ENCODE peak calls at places on chromosomes 16 and 17, in ten cellular contexts. Z is Peyer's patch; T is mucosa of gallbladder; K is right atrium auricular region; V is neural crest cell; M is brain microvascular endothelial cell; E is activated naive CD4-positive, alpha-beta T cell; U is uterus; B is NCI-H187 treated with DMSO at 0.1 percent for 48 hours; O is HFFc6. Y is an unnamed sample.
A peak's percentile ranks its signal among the peaks of the same experiment; 100 is the strongest.

GRCh38 chr16:56336711-56337110 is 88.6 kb downstream of the AMFR start:
- DNase-seq in Z (no peak), T (no peak), K (no peak), V (no peak), M (no peak), E (no peak), U (no peak), B (no peak), O (no peak), Y (no peak)

GRCh38 chr16:16021988-16022682 is 72.7 kb downstream of the ABCC1 start:
- DNase-seq in Z (peak; percentile 92), T (peak; percentile 93), K (peak; percentile 97), V (no peak), M (peak; percentile 97), E (no peak), U (peak; percentile 99), B (no peak), O (peak; percentile 96), Y (peak; percentile 94)

GRCh38 chr16:84543931-84544776 is 39.7 kb upstream of the MEAK7 start:
- DNase-seq in Z (no peak), T (no peak), K (no peak), V (no peak), M (no peak), E (peak; percentile 24), U (peak; percentile 32), B (no peak), O (no peak), Y (no peak)

GRCh38 chr17:80427366-80428282 is 12.7 kb downstream of the ENDOV start:
- DNase-seq in Z (no peak), T (no peak), K (no peak), V (no peak), M (no peak), E (no peak), U (no peak), B (no peak), O (no peak), Y (no peak)

GRCh38 chr16:88345943-88346560 is 36.7 kb upstream of the ZNF469 start:
- DNase-seq in Z (no peak), T (no peak), K (no peak), V (no peak), M (no peak), E (no peak), U (no peak), B (no peak), O (no peak), Y (no peak)

GRCh38 chr17:43398724-43399595 is at the start of gene ARL4D:
- DNase-seq in Z (peak; percentile 96), T (peak; percentile 88), K (peak; percentile 93), V (peak; percentile 77), M (peak; percentile 64), E (peak; percentile 75), U (peak; percentile 93), B (peak; percentile 33), O (peak; percentile 40), Y (peak; percentile 94)

GRCh38 chr17:7588553-7589203 is 1.2 kb downstream of the SOX15 start:
- DNase-seq in Z (no peak), T (no peak), K (no peak), V (no peak), M (no peak), E (no peak), U (no peak), B (no peak), O (no peak), Y (no peak)

GRCh38 chr16:57273359-57273758 is 11.1 kb downstream of the PLLP start:
- DNase-seq in Z (no peak), T (no peak), K (no peak), V (no peak), M (no peak), E (no peak), U (no peak), B (no peak), O (no peak), Y (no peak)

GRCh38 chr16:55324491-55325447 is 766 bp downstream of the IRX6 start:
- DNase-seq in Z (no peak), T (no peak), K (no peak), V (no peak), M (no peak), E (no peak), U (no peak), B (no peak), O (no peak), Y (no peak)

GRCh38 chr17:2074919-2075318 is 20.0 kb downstream of the HIC1 start:
- DNase-seq in Z (no peak), T (no peak), K (no peak), V (no peak), M (no peak), E (no peak), U (peak; percentile 35), B (no peak), O (no peak), Y (no peak)

GRCh38 chr16:85086347-85087291 is 25.7 kb downstream of the CIBAR2 start:
- DNase-seq in Z (peak; percentile 90), T (peak; percentile 71), K (peak; percentile 80), V (peak; percentile 68), M (peak; percentile 54), E (peak; percentile 67), U (peak; percentile 71), B (no peak), O (peak; percentile 15), Y (peak; percentile 87)

GRCh38 chr16:67173808-67174705 is 3.7 kb downstream of the NOL3 start:
- DNase-seq in Z (peak; percentile 94), T (peak; percentile 93), K (peak; percentile 91), V (peak; percentile 65), M (peak; percentile 60), E (peak; percentile 45), U (peak; percentile 70), B (no peak), O (peak; percentile 85), Y (peak; percentile 95)

GRCh38 chr16:59773330-59773729 is 1039.2 kb upstream of the GOT2 start:
- DNase-seq in Z (no peak), T (no peak), K (no peak), V (no peak), M (no peak), E (no peak), U (no peak), B (no peak), O (no peak), Y (no peak)

GRCh38 chr16:8905168-8905762 is 23.1 kb downstream of the LITAFD start:
- DNase-seq in Z (no peak), T (no peak), K (no peak), V (no peak), M (peak; percentile 41), E (no peak), U (no peak), B (no peak), O (peak; percentile 28), Y (no peak)

GRCh38 chr16:17018715-17019014 is 452.1 kb downstream of the XYLT1 start:
- DNase-seq in Z (no peak), T (no peak), K (no peak), V (no peak), M (no peak), E (no peak), U (no peak), B (no peak), O (no peak), Y (no peak)

GRCh38 chr16:23339781-23340180 is 37.7 kb downstream of the SCNN1B start:
- DNase-seq in Z (no peak), T (no peak), K (no peak), V (no peak), M (no peak), E (no peak), U (no peak), B (no peak), O (no peak), Y (no peak)

GRCh38 chr17:34782271-34782670 is 179.0 kb downstream of the CCT6B start:
- DNase-seq in Z (no peak), T (no peak), K (no peak), V (no peak), M (no peak), E (no peak), U (no peak), B (no peak), O (no peak), Y (no peak)

GRCh38 chr16:67459066-67459857 is 21.7 kb downstream of the ATP6V0D1 start:
- DNase-seq in Z (peak; percentile 84), T (peak; percentile 67), K (no peak), V (no peak), M (no peak), E (no peak), U (no peak), B (no peak), O (no peak), Y (peak; percentile 83)

GRCh38 chr17:13306310-13306962 is 288.6 kb upstream of the ELAC2 start:
- DNase-seq in Z (no peak), T (no peak), K (no peak), V (peak; percentile 41), M (peak; percentile 72), E (no peak), U (no peak), B (no peak), O (peak; percentile 78), Y (no peak)

GRCh38 chr16:84320511-84320910 is 25.8 kb downstream of the WFDC1 start:
- DNase-seq in Z (no peak), T (no peak), K (no peak), V (no peak), M (no peak), E (no peak), U (no peak), B (no peak), O (no peak), Y (no peak)

GRCh38 chr16:50548659-50549560 is 714 bp downstream of the NKD1 start:
- DNase-seq in Z (peak; percentile 52), T (no peak), K (no peak), V (no peak), M (no peak), E (peak; percentile 7), U (peak; percentile 29), B (no peak), O (no peak), Y (no peak)

GRCh38 chr17:78330570-78331224 is 29.2 kb downstream of the SOCS3 start:
- DNase-seq in Z (no peak), T (peak; percentile 79), K (no peak), V (no peak), M (no peak), E (no peak), U (peak; percentile 48), B (no peak), O (no peak), Y (no peak)

GRCh38 chr17:76562734-76563148 is 22.9 kb downstream of the PRCD start:
- DNase-seq in Z (no peak), T (no peak), K (no peak), V (no peak), M (peak; percentile 42), E (no peak), U (peak; percentile 84), B (no peak), O (peak; percentile 97), Y (no peak)

GRCh38 chr16:85173981-85174751 is 61.9 kb upstream of the CIBAR2 start:
- DNase-seq in Z (no peak), T (no peak), K (no peak), V (no peak), M (peak; percentile 68), E (no peak), U (no peak), B (no peak), O (peak; percentile 88), Y (no peak)

GRCh38 chr17:77098884-77099545 is 41.8 kb upstream of the SEC14L1 start:
- DNase-seq in Z (peak; percentile 73), T (peak; percentile 78), K (peak; percentile 78), V (no peak), M (peak; percentile 51), E (no peak), U (peak; percentile 77), B (no peak), O (peak; percentile 51), Y (no peak)

GRCh38 chr17:49230636-49231562 is at the start of gene PHOSPHO1:
- DNase-seq in Z (peak; percentile 94), T (peak; percentile 87), K (peak; percentile 85), V (peak; percentile 84), M (peak; percentile 69), E (peak; percentile 80), U (peak; percentile 74), B (no peak), O (peak; percentile 66), Y (peak; percentile 78)

GRCh38 chr17:46928472-46929261 is 5.7 kb downstream of the GOSR2 start:
- DNase-seq in Z (peak; percentile 60), T (no peak), K (no peak), V (no peak), M (no peak), E (no peak), U (no peak), B (no peak), O (no peak), Y (no peak)

GRCh38 chr17:82301916-82302497 is 15.4 kb downstream of the CD7 start:
- DNase-seq in Z (peak; percentile 81), T (no peak), K (no peak), V (no peak), M (no peak), E (peak; percentile 37), U (no peak), B (no peak), O (no peak), Y (no peak)